ENCODE peak calls at places on chromosomes 2 and 18, in four cellular contexts. F is esophagus squamous epithelium, V is mesenchymal stem cell, D is A549. Z is an unnamed sample.

GRCh38 chr2:206198677-206199076 is 39.0 kb downstream of the EEF1B2 start:
- DNase-seq in F (no peak), V (no peak), D (no peak), Z (peak; percentile 68)

GRCh38 chr2:10873790-10874437 is 37.8 kb upstream of the KCNF1 start:
- DNase-seq in F (no peak), V (peak; percentile 8), D (no peak), Z (no peak)

GRCh38 chr2:71341645-71342044 is 10.1 kb downstream of the ZNF638 start:
- DNase-seq in F (no peak), V (no peak), D (no peak), Z (no peak)

GRCh38 chr2:9082158-9082557 is 78.7 kb upstream of the MBOAT2 start:
- DNase-seq in F (no peak), V (no peak), D (no peak), Z (no peak)

GRCh38 chr2:72255540-72255939 is 107.9 kb upstream of the CYP26B1 start:
- DNase-seq in F (no peak), V (no peak), D (no peak), Z (no peak)

GRCh38 chr2:64361151-64361938 is 92.6 kb upstream of the LGALSL start:
- DNase-seq in F (no peak), V (no peak), D (no peak), Z (no peak)

GRCh38 chr18:76821875-76822509 is 365 bp upstream of the ZNF236 start:
- DNase-seq in F (no peak), V (peak; percentile 61), D (peak; percentile 41), Z (peak; percentile 55)

GRCh38 chr2:75320893-75321292 is 121.6 kb upstream of the TACR1 start:
- DNase-seq in F (no peak), V (no peak), D (no peak), Z (no peak)

GRCh38 chr2:65794994-65795393 is 362.6 kb upstream of the SPRED2 start:
- DNase-seq in F (no peak), V (no peak), D (no peak), Z (no peak)

GRCh38 chr2:59594671-59595222 is 958.7 kb downstream of the BCL11A start:
- DNase-seq in F (no peak), V (no peak), D (no peak), Z (no peak)

GRCh38 chr2:157296958-157297357 is 28.7 kb downstream of the ERMN start:
- DNase-seq in F (no peak), V (no peak), D (no peak), Z (no peak)

GRCh38 chr2:29223851-29224692 is 108.9 kb downstream of the CLIP4 start:
- DNase-seq in F (no peak), V (peak; percentile 62), D (no peak), Z (peak; percentile 85)

GRCh38 chr18:23487738-23488625 is 15.3 kb upstream of the RMC1 start:
- DNase-seq in F (no peak), V (peak; percentile 19), D (no peak), Z (peak; percentile 28)

GRCh38 chr2:30765876-30766470 is 41.3 kb downstream of the CAPN13 start:
- DNase-seq in F (no peak), V (no peak), D (no peak), Z (no peak)

GRCh38 chr18:54950221-54950620 is 9.0 kb downstream of the CCDC68 start:
- DNase-seq in F (no peak), V (no peak), D (no peak), Z (no peak)

GRCh38 chr2:85611217-85611704 is 605 bp downstream of the C2orf68 start:
- DNase-seq in F (no peak), V (peak; percentile 23), D (no peak), Z (no peak)

GRCh38 chr2:157190151-157190550 is 67.4 kb upstream of the GALNT5 start:
- DNase-seq in F (no peak), V (peak; percentile 73), D (no peak), Z (peak; percentile 80)

GRCh38 chr18:50196261-50196660 is 1.3 kb upstream of the MYO5B start:
- DNase-seq in F (no peak), V (no peak), D (no peak), Z (no peak)

GRCh38 chr2:120352701-120353590 is 7.0 kb downstream of the INHBB start:
- DNase-seq in F (no peak), V (no peak), D (no peak), Z (no peak)

GRCh38 chr2:47147011-47147410 is 8.1 kb downstream of the STPG4 start:
- DNase-seq in F (no peak), V (no peak), D (no peak), Z (no peak)

GRCh38 chr2:48584551-48584950 is 33.1 kb upstream of the GTF2A1L start:
- DNase-seq in F (no peak), V (no peak), D (no peak), Z (no peak)

GRCh38 chr2:47300609-47301276 is 102.2 kb upstream of the MSH2 start:
- DNase-seq in F (no peak), V (no peak), D (no peak), Z (no peak)

GRCh38 chr2:20615466-20616241 is 35.2 kb downstream of the HS1BP3 start:
- DNase-seq in F (no peak), V (no peak), D (no peak), Z (no peak)

GRCh38 chr2:222440670-222441422 is 16.5 kb downstream of the SGPP2 start:
- DNase-seq in F (no peak), V (peak; percentile 91), D (no peak), Z (peak; percentile 82)

GRCh38 chr2:127404466-127405251 is 13.6 kb upstream of the PROC start:
- DNase-seq in F (no peak), V (no peak), D (no peak), Z (no peak)

GRCh38 chr2:241559489-241560180 is 1.1 kb downstream of the BOK start:
- DNase-seq in F (no peak), V (no peak), D (peak; percentile 33), Z (peak; percentile 48)

GRCh38 chr18:5962362-5962761 is 67.0 kb upstream of the TMEM200C start:
- DNase-seq in F (no peak), V (no peak), D (no peak), Z (no peak)

GRCh38 chr2:217092710-217093379 is 233.0 kb upstream of the TNP1 start:
- DNase-seq in F (no peak), V (no peak), D (no peak), Z (peak; percentile 40)

GRCh38 chr2:239669181-239669898 is 268.5 kb upstream of the HDAC4 start:
- DNase-seq in F (no peak), V (no peak), D (no peak), Z (no peak)

GRCh38 chr2:234994340-234995321 is 42.8 kb downstream of the SH3BP4 start:
- DNase-seq in F (no peak), V (no peak), D (no peak), Z (no peak)

GRCh38 chr2:234164499-234165409 is 114.3 kb downstream of the SPP2 start:
- DNase-seq in F (no peak), V (no peak), D (no peak), Z (no peak)

GRCh38 chr2:203733683-203734082 is 27.2 kb downstream of the CD28 start:
- DNase-seq in F (no peak), V (no peak), D (no peak), Z (no peak)

GRCh38 chr2:155223781-155224406 is 525.4 kb downstream of the KCNJ3 start:
- DNase-seq in F (no peak), V (no peak), D (peak; percentile 1), Z (peak; percentile 11)

GRCh38 chr18:9839806-9840205 is 46.0 kb upstream of the TXNDC2 start:
- DNase-seq in F (no peak), V (no peak), D (no peak), Z (no peak)

GRCh38 chr18:75212626-75213110 is 2.1 kb downstream of the TSHZ1 start:
- DNase-seq in F (no peak), V (no peak), D (no peak), Z (no peak)

GRCh38 chr2:25367296-25367695 is 25.6 kb upstream of the DNMT3A start:
- DNase-seq in F (no peak), V (no peak), D (no peak), Z (no peak)

GRCh38 chr2:241816431-241817121 is 7.6 kb downstream of the NEU4 start:
- DNase-seq in F (no peak), V (no peak), D (no peak), Z (no peak)

GRCh38 chr2:9800975-9801723 is 42.1 kb upstream of the TAF1B start:
- DNase-seq in F (no peak), V (peak; percentile 55), D (no peak), Z (peak; percentile 35)

DNA sequence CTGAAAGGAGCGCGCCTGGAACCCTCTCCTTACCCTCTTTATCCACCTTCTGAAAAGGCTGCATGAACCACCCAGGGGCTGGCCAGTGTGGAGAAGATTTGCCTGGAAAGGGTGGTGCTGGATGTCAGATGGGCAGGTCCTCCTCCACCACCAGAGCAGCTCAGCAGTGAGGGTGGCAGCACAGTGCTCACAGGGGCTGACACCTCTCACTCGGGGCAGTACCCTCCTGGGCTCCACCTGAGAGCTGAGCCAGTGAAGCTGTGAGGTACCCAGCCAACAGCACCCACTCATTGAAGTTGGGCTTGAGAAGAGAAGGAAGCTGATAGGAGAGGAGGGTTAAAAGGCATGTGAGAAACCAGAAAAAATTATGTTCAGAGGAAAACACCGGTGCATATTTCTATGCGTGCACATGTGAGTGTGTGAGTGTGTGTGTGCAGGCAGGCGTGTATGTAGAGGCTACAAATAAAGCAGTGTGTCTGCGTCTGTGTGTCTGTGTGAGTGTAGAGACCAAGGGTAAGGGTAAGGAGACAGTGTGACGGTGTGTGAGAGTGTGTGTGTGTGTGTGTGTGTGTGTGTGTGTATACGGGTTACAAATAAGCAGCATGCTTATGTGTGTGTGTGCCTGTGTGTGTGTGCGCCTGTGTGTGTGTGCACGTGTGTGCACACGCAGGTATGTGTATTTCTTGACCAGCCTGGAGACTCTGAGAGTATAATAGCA is 40.8 kb downstream of the TEX44 start:
- DNase-seq in F (no peak), V (no peak), D (no peak), Z (no peak)
- H3K4me3 ChIP-seq in F (no peak overlapping the region), V (peak overlapping the region; percentile 1), D (no peak overlapping the region), Z (no peak overlapping the region)

DNA sequence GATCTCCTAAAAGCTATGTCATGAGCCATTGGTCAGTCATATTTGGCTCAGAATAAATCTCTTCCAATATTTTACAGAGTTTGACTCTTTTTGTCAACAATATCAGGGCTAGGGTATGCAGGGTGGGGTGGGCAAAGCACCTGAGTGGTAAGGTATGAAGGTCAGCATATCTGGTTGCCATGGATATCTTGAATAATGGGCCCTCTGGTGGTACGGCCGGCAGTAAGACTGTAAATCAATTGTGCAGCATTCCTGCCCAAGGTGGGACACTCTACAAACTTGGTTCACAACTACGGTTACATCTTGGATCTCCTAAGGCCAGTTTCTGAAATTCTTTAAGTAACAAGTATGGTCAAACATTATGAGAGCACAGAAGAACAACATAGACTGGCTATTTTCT is 119.6 kb downstream of the SPOPL start:
- DNase-seq in F (no peak), V (no peak), D (no peak), Z (no peak)
- H3K4me3 ChIP-seq in F (no peak overlapping the region), V (no peak overlapping the region), D (no peak overlapping the region), Z (no peak overlapping the region)

GRCh38 chr2:56184500-56184996 is 758 bp downstream of the CCDC85A start:
- DNase-seq in F (no peak), V (peak; percentile 24), D (peak; percentile 17), Z (no peak)
- H3K4me3 ChIP-seq in F (peak overlapping the region; percentile 74), V (peak overlapping the region; percentile 60), D (peak overlapping the region; percentile 58), Z (peak overlapping the region; percentile 67)

DNA sequence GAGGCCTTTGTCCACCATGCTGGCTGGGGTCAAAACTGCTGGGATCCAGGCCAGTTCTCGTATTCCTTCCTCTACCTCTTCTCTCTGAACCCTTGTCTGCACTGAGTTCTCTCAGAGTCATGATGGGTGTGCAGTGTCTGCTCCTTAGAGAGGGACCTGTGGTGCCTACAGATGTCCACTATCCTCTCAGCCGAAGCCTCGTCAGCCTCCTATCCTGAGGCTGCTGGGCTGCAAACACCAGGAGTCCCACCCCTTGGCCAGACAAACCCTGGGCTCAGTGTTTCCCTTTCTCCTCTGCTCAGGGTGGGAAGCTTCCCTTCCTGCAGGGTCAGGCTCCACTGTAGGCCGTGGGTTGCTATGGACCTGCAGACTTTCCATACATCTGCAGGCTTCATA is 2.3 kb downstream of the INPP5D start:
- DNase-seq in F (no peak), V (no peak), D (no peak), Z (no peak)
- H3K4me3 ChIP-seq in F (peak overlapping the region; percentile 71), V (no peak overlapping the region), D (no peak overlapping the region), Z (no peak overlapping the region)